ENCODE peak calls at places on chromosomes 6 and 20, in five cellular contexts. G is WTC11; D is NCI-H446; U is effector memory CD4-positive, alpha-beta T cell; S is Panc1. C is an unnamed sample.

GRCh38 chr20:7993703-7994102 is 25.9 kb downstream of the TMX4 start:
- DNase-seq in G (no peak), U (no peak), S (no peak), D (no peak), C (no peak)

GRCh38 chr6:131831886-131832285 is 24.1 kb downstream of the ENPP1 start:
- DNase-seq in G (no peak), U (no peak), D (no peak), S (no peak), C (no peak)

GRCh38 chr6:153172815-153173214 is 41.7 kb upstream of the RGS17 start:
- DNase-seq in G (no peak), U (no peak), D (no peak), S (no peak), C (no peak)

GRCh38 chr6:133187657-133188453 is 53.3 kb upstream of the EYA4 start:
- DNase-seq in S (no peak), U (no peak), D (peak; percentile 5), G (no peak), C (no peak)

GRCh38 chr6:16562498-16562897 is 198.8 kb downstream of the ATXN1 start:
- DNase-seq in G (no peak), U (no peak), D (no peak), S (no peak), C (no peak)

GRCh38 chr6:22827760-22828159 is 258.4 kb downstream of the HDGFL1 start:
- DNase-seq in S (peak; percentile 5), U (no peak), G (no peak), D (no peak), C (no peak)

GRCh38 chr20:62507323-62507722 is 31.5 kb upstream of the GATA5 start:
- DNase-seq in G (no peak), U (no peak), D (no peak), S (no peak), C (no peak)

GRCh38 chr6:35248300-35248699 is 11.2 kb upstream of the ZNF76 start:
- DNase-seq in U (no peak), S (no peak), G (no peak), D (no peak), C (no peak)

GRCh38 chr6:21972516-21972915 is 324.3 kb downstream of the PRL start:
- DNase-seq in U (no peak), D (no peak), S (no peak), G (no peak), C (no peak)

GRCh38 chr20:10047427-10047826 is 12.6 kb downstream of the ANKEF1 start:
- DNase-seq in D (peak; percentile 72), S (no peak), G (peak; percentile 62), U (no peak), C (no peak)

GRCh38 chr20:34938466-34939163 is 17.0 kb downstream of the GSS start:
- DNase-seq in D (peak; percentile 91), G (no peak), S (no peak), U (no peak), C (no peak)

GRCh38 chr6:19415605-19416326 is 421.4 kb upstream of the ID4 start:
- DNase-seq in D (no peak), S (no peak), G (no peak), U (no peak), C (no peak)

GRCh38 chr20:47265984-47266383 is 90.5 kb downstream of the ZMYND8 start:
- DNase-seq in D (no peak), U (no peak), G (no peak), S (no peak), C (no peak)

GRCh38 chr6:35919827-35920751 is 809 bp downstream of the SRPK1 start:
- DNase-seq in U (peak; percentile 40), D (no peak), G (peak; percentile 38), S (no peak), C (peak; percentile 29)

GRCh38 chr20:62638055-62638570 is 4.2 kb upstream of the SLCO4A1 start:
- DNase-seq in G (no peak), S (no peak), D (no peak), U (no peak), C (no peak)

C was measured in NCI-H510A.